ENCODE peak calls at places on chromosome 3, in seven cellular contexts. D is BE2C, F is right lobe of liver, W is HCT116, M is ovary, Q is AG10803, J is neural progenitor cell. O is an unnamed sample.

GRCh38 chr3:187261541-187261969 is 30.0 kb downstream of the MASP1 start:
- DNase-seq in M (no peak), D (no peak), Q (peak), W (no peak), F (no peak), J (no peak), O (peak)

GRCh38 chr3:64361962-64362735 is 136.9 kb upstream of the PRICKLE2 start:
- DNase-seq in F (no peak), M (no peak), J (no peak), Q (peak), W (no peak), D (no peak), O (peak)

GRCh38 chr3:31106204-31106603 is 211.7 kb upstream of the GADL1 start:
- DNase-seq in J (no peak), W (no peak), D (no peak), M (no peak), Q (peak), F (no peak), O (peak)

GRCh38 chr3:127064391-127065137 is 81.6 kb downstream of the PLXNA1 start:
- DNase-seq in Q (peak), D (no peak), M (no peak), W (peak), F (peak), J (no peak), O (peak)

GRCh38 chr3:160435747-160436146 is 13.8 kb downstream of the TRIM59 start:
- DNase-seq in D (no peak), W (no peak), M (no peak), Q (no peak), J (no peak), F (no peak), O (no peak)

GRCh38 chr3:25365636-25366035 is 62.4 kb upstream of the RARB start:
- DNase-seq in J (no peak), M (no peak), D (no peak), W (no peak), Q (no peak), F (no peak), O (no peak)

GRCh38 chr3:115760722-115761121 is 137.4 kb downstream of the GAP43 start:
- DNase-seq in J (no peak), Q (no peak), F (no peak), W (no peak), M (no peak), D (peak), O (no peak)

GRCh38 chr3:155676252-155676981 is 68.5 kb downstream of the PLCH1 start:
- DNase-seq in W (no peak), J (peak), F (no peak), M (no peak), Q (peak), D (peak), O (peak)

GRCh38 chr3:14278799-14279705 is 100.4 kb downstream of the LSM3 start:
- DNase-seq in J (no peak), D (no peak), Q (no peak), M (no peak), F (no peak), W (no peak), O (no peak)

GRCh38 chr3:111577798-111578685 is 17.1 kb downstream of the ZBED2 start:
- DNase-seq in J (peak), W (peak), Q (peak), D (no peak), M (no peak), F (no peak), O (peak)

GRCh38 chr3:31974454-31974853 is 6.6 kb downstream of the OSBPL10 start:
- DNase-seq in M (no peak), F (no peak), Q (no peak), D (no peak), W (no peak), J (no peak), O (peak)

GRCh38 chr3:97360804-97361203 is 403.8 kb upstream of the ARL6 start:
- DNase-seq in J (no peak), M (no peak), Q (no peak), F (no peak), W (no peak), D (no peak), O (no peak)

GRCh38 chr3:68876112-68876713 is 56.1 kb downstream of the TAFA4 start:
- DNase-seq in W (peak), J (peak), D (peak), M (no peak), F (no peak), Q (peak), O (peak)

GRCh38 chr3:169466990-169467389 is 196.5 kb downstream of the MECOM start:
- DNase-seq in D (no peak), M (no peak), W (no peak), J (no peak), Q (no peak), F (no peak), O (no peak)

GRCh38 chr3:128001576-128001975 is 50.7 kb upstream of the SEC61A1 start:
- DNase-seq in M (no peak), F (no peak), J (no peak), Q (no peak), W (no peak), D (no peak), O (no peak)

GRCh38 chr3:185594073-185594472 is 8.0 kb downstream of the SENP2 start:
- DNase-seq in W (no peak), Q (no peak), D (no peak), M (no peak), J (no peak), F (no peak), O (no peak)

GRCh38 chr3:34842706-34843478 is 796.4 kb upstream of the ARPP21 start:
- DNase-seq in Q (no peak), J (peak), W (no peak), M (no peak), D (no peak), F (no peak), O (no peak)

GRCh38 chr3:159675285-159675684 is 313.4 kb upstream of the IL12A start:
- DNase-seq in J (no peak), W (no peak), Q (no peak), M (no peak), F (no peak), D (no peak), O (no peak)

GRCh38 chr3:170012683-170013400 is 25.0 kb upstream of the GPR160 start:
- DNase-seq in M (no peak), D (no peak), J (no peak), W (no peak), Q (no peak), F (no peak), O (no peak)

GRCh38 chr3:108218811-108219210 is 3.4 kb downstream of the IFT57 start:
- DNase-seq in M (no peak), F (no peak), J (no peak), Q (peak), D (no peak), W (no peak), O (peak)

GRCh38 chr3:9976736-9977709 is 9.6 kb downstream of the EMC3 start:
- DNase-seq in D (no peak), Q (peak), J (no peak), W (peak), F (peak), M (peak), O (peak)

GRCh38 chr3:12832350-12833225 is 8.8 kb downstream of the RPL32 start:
- DNase-seq in W (no peak), F (no peak), Q (no peak), J (no peak), M (no peak), D (no peak), O (no peak)

GRCh38 chr3:177357352-177358084 is 160.2 kb upstream of the TBL1XR1 start:
- DNase-seq in F (no peak), M (no peak), J (peak), Q (peak), W (peak), D (peak), O (peak)
- TF ChIP-seq CTCF in F (no peak), M (no peak), J (no peak), Q (no peak), W (no peak), D (no peak), O (no peak)

GRCh38 chr3:52892625-52893311 is 4.6 kb downstream of the STIMATE start:
- DNase-seq in J (no peak), F (no peak), W (no peak), D (no peak), Q (peak), M (no peak), O (peak)
- H3K4me3 ChIP-seq in J (no peak), F (peak), W (no peak), D (no peak), Q (peak), M (peak), O (no peak)

GRCh38 chr3:123656691-123657090 is 71.8 kb upstream of the HACD2 start:
- DNase-seq in J (peak), Q (no peak), F (no peak), W (no peak), M (no peak), D (no peak), O (no peak)
- TF ChIP-seq CTCF in J (peak), Q (no peak), F (no peak), W (peak), M (no peak), D (peak), O (peak)

GRCh38 chr3:192409203-192409837 is 318.0 kb downstream of the FGF12 start:
- DNase-seq in M (peak), W (no peak), D (no peak), Q (peak), J (peak), F (peak), O (peak)
- H3K4me3 ChIP-seq in M (peak), W (no peak), D (no peak), Q (no peak), J (peak), F (peak), O (peak)

DNA sequence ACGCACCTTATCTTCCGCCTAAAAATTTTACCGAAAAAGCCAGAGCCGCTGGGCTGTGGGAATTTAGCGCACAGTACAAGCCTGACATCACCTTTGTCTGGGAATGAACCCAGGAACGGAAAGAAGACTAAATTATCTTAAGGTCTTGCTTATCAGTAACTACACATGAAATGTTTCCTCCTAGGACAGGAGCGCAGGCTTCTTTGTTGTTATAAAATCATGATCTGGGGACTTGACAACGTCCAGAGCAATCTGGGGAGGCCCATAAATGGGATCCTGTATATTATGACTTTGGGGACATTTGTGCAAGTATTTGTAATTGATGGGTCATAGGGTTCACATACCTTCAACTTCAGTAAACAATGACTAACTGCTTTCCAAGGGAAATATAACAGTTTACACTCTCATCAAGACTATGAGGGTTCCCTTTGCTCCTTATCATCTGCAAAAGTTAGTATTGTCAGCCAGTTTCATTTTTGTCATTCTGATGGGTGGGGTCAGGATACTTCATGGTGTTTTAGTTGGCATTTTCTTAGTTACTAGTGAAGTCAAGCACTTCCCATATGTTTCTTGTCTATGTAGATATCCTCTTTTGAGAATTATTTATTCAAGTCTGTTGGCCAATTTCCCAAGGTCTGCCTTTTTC is 213.9 kb upstream of the PFN2 start:
- DNase-seq in W (no peak), Q (peak), J (no peak), F (no peak), D (no peak), M (no peak), O (no peak)
- TF ChIP-seq CTCF in W (no peak), Q (no peak), J (no peak), F (no peak), D (no peak), M (no peak), O (no peak)

GRCh38 chr3:3589715-3590130 is 209.5 kb upstream of the LRRN1 start:
- DNase-seq in D (no peak), M (no peak), F (no peak), Q (no peak), J (no peak), W (no peak), O (no peak)
- H3K4me3 ChIP-seq in D (no peak), M (no peak), F (no peak), Q (no peak), J (no peak), W (no peak), O (no peak)

GRCh38 chr3:61371123-61371522 is 119.9 kb upstream of the FHIT start:
- DNase-seq in F (no peak), W (peak), J (peak), M (no peak), Q (no peak), D (peak), O (peak)
- TF ChIP-seq CTCF in F (peak), W (peak), J (peak), M (no peak), Q (peak), D (peak), O (peak)

GRCh38 chr3:15382405-15382923 is 44.9 kb downstream of the METTL6 start:
- DNase-seq in M (no peak), W (no peak), J (no peak), F (no peak), D (no peak), Q (peak), O (peak)

GRCh38 chr3:15372918-15373317 is 40.5 kb upstream of the SH3BP5 start:
- DNase-seq in F (no peak), D (no peak), M (no peak), Q (no peak), W (no peak), J (no peak), O (no peak)

GRCh38 chr3:15375461-15376000 is 43.1 kb upstream of the SH3BP5 start:
- DNase-seq in W (no peak), D (no peak), J (no peak), Q (no peak), M (no peak), F (no peak), O (no peak)

GRCh38 chr3:15380980-15381890 is 46.1 kb downstream of the METTL6 start:
- DNase-seq in F (no peak), Q (peak), D (no peak), M (no peak), J (no peak), W (no peak), O (peak)

GRCh38 chr3:15377961-15378791 is 45.8 kb upstream of the SH3BP5 start:
- DNase-seq in F (peak), M (peak), W (peak), D (peak), Q (peak), J (peak), O (peak)
- H3K4me3 ChIP-seq in F (no peak), M (no peak), W (no peak), D (no peak), Q (no peak), J (peak), O (no peak)

DNA sequence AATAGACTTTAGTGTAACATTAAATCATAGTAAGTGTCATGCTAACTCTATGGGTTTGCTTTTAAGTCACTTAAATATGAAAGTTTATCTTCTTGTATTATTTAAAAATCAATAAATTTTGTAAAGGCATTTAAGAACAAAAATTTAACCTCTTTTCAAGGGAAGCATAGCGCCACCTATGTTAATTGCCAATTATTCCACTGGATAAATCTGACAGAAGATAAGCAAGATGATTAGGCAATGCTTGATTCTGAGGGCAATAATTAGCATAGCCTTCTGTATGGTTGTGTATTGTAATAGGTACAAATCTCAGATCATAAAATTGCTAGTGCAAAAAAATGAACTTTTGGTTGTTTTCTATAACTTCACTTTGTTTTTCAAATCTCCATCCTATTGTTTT is 560.1 kb downstream of the GRM7 start:
- DNase-seq in M (no peak), W (peak), J (no peak), F (no peak), D (no peak), Q (no peak), O (no peak)
- TF ChIP-seq CTCF in M (no peak), W (peak), J (peak), F (no peak), D (no peak), Q (no peak), O (no peak)